ENCODE peak calls at places on chromosomes 4 and X, in nine cellular contexts. C, T, H, G, Z, S, P, O and D are unnamed samples.

GRCh38 chr4:57265831-57266582 is 155.8 kb upstream of the IGFBP7 start:
- DNase-seq in Z (no peak), H (no peak), S (no peak), C (no peak), G (no peak), T (no peak), O (peak), P (no peak), D (no peak)

GRCh38 chrX:123909498-123909897 is 49.6 kb downstream of the XIAP start:
- DNase-seq in H (no peak), T (no peak), O (no peak), S (no peak), C (no peak), Z (no peak), P (no peak), G (no peak), D (no peak)

GRCh38 chrX:55142919-55143310 is 54.1 kb downstream of the PAGE2 start:
- DNase-seq in H (no peak), S (no peak), T (no peak), O (no peak), Z (no peak), P (no peak), G (no peak), C (no peak), D (no peak)

GRCh38 chr4:136699905-136700304 is 832.4 kb downstream of the PCDH18 start:
- DNase-seq in S (no peak), O (no peak), H (no peak), Z (no peak), P (no peak), T (no peak), C (no peak), G (no peak), D (no peak)

GRCh38 chr4:6908397-6909112 is 1.1 kb upstream of the TBC1D14 start:
- DNase-seq in O (peak), Z (no peak), C (no peak), P (no peak), G (no peak), S (no peak), H (no peak), T (peak), D (no peak)

GRCh38 chr4:39054497-39054896 is 7.5 kb upstream of the KLHL5 start:
- DNase-seq in H (no peak), C (no peak), G (no peak), T (no peak), Z (no peak), O (no peak), P (no peak), S (no peak), D (no peak)

GRCh38 chrX:13092455-13092941 is 48.1 kb upstream of the FAM9C start:
- DNase-seq in Z (no peak), C (peak), P (no peak), S (no peak), H (no peak), T (peak), G (no peak), O (no peak), D (no peak)

GRCh38 chrX:107602694-107603239 is 25.5 kb upstream of the PRPS1 start:
- DNase-seq in T (no peak), G (no peak), S (no peak), O (no peak), C (no peak), H (no peak), P (no peak), Z (no peak), D (no peak)

GRCh38 chrX:41333744-41333993 is 293 bp upstream of the DDX3X start:
- DNase-seq in Z (no peak), O (no peak), G (peak), C (no peak), T (peak), P (no peak), H (no peak), S (peak), D (peak)

GRCh38 chr4:44447563-44448504 is 775 bp downstream of the KCTD8 start:
- DNase-seq in S (no peak), H (no peak), T (peak), C (peak), Z (no peak), O (peak), G (no peak), P (no peak), D (no peak)

GRCh38 chr4:159227378-159227777 is 124.5 kb downstream of the RAPGEF2 start:
- DNase-seq in H (no peak), T (no peak), G (no peak), S (no peak), Z (no peak), C (no peak), P (no peak), O (no peak), D (no peak)

GRCh38 chr4:24470681-24471622 is 113.4 kb downstream of the DHX15 start:
- DNase-seq in G (no peak), H (no peak), S (no peak), C (no peak), O (peak), P (peak), T (peak), Z (no peak), D (peak)
- TF ChIP-seq POLR2AphosphoS5 in G (no peak), H (no peak), S (no peak), C (no peak), O (no peak), P (no peak), T (no peak), Z (no peak), D (no peak)

GRCh38 chrX:154411322-154411980 is at the start of gene TAFAZZIN:
- DNase-seq in S (peak), O (peak), P (peak), H (peak), C (peak), Z (no peak), G (no peak), T (peak), D (peak)
- TF ChIP-seq POLR2A in S (peak), O (peak), P (peak), H (peak), C (no peak), Z (peak), G (peak), T (peak), D (peak)

GRCh38 chr4:33850503-33850902 is 2393.8 kb downstream of the ARAP2 start:
- DNase-seq in H (no peak), O (no peak), G (no peak), C (no peak), T (no peak), Z (no peak), S (no peak), P (no peak), D (no peak)
- TF ChIP-seq POLR2AphosphoS5 in H (no peak), O (no peak), G (no peak), C (no peak), T (no peak), Z (no peak), S (no peak), P (no peak), D (no peak)

GRCh38 chr4:139454646-139455045 is 725 bp downstream of the RAB33B start:
- DNase-seq in G (no peak), T (no peak), P (no peak), O (no peak), C (no peak), Z (no peak), S (no peak), H (no peak), D (no peak)

GRCh38 chr4:139452000-139452399 is 1.9 kb upstream of the RAB33B start:
- DNase-seq in T (no peak), G (no peak), C (no peak), P (no peak), O (peak), H (no peak), Z (no peak), S (no peak), D (no peak)

GRCh38 chr4:139453041-139453370 is 915 bp upstream of the RAB33B start:
- DNase-seq in O (no peak), S (peak), Z (no peak), P (peak), C (no peak), T (no peak), G (no peak), H (no peak), D (peak)

GRCh38 chr4:139454111-139454600 is at the start of gene RAB33B:
- DNase-seq in P (no peak), H (peak), T (no peak), Z (no peak), G (no peak), C (no peak), O (no peak), S (no peak), D (no peak)

DNA sequence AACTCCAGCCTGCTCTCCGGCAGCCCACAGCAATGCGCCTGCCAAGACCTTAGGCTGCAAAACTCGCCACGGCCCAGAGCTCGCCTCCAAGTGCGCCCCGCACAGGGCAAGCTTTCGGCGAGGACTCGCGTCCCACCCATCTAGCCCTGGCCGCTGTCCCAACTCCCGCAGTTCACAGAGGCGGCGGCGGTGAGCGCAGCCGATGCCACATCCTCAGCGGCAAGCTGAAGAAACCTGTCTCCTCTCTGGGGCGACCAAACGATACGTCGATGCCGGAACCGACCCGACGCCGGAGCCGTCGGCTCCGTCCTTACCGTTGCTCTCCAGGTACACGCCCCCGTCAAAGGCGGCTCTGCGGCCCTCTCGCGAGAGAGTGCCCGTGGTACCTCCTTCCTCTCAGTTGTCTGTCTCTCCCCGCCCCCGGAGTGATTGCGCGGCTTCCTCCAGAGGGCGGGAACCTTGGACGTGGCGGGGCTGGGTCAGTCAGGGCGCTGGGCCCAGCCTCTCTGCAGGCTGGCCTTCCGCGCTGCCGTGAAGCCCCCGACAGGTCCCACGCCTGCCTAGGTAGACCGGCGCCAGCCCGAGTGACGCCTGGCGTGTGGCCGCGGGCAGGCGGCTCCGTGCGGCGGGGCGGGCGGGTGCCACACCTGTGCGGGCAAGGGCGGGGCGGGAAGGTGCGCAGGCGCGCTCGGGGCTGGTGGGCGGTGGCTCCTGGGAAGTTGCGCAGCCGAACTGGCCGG is 380 bp upstream of the RAB33B start:
- DNase-seq in O (peak), T (peak), P (peak), C (peak), S (peak), Z (peak), G (peak), H (peak), D (peak)
- TF ChIP-seq POLR2A in O (peak), T (peak), P (peak), C (peak), S (peak), Z (peak), G (peak), H (peak), D (peak)

GRCh38 chr4:139762715-139763114 is 97.1 kb downstream of the MGST2 start:
- DNase-seq in Z (no peak), O (peak), S (no peak), P (no peak), H (no peak), C (no peak), T (no peak), G (no peak), D (no peak)

GRCh38 chr4:139764192-139764591 is 98.6 kb downstream of the MGST2 start:
- DNase-seq in C (peak), T (no peak), P (no peak), O (no peak), S (no peak), H (no peak), G (no peak), Z (no peak), D (no peak)

GRCh38 chr4:139764686-139765085 is 99.1 kb downstream of the MGST2 start:
- DNase-seq in S (no peak), G (no peak), T (no peak), O (no peak), H (no peak), C (no peak), Z (no peak), P (no peak), D (no peak)

GRCh38 chr4:139763205-139763604 is 97.6 kb downstream of the MGST2 start:
- DNase-seq in G (no peak), Z (no peak), H (no peak), O (no peak), C (no peak), P (no peak), S (no peak), T (no peak), D (no peak)

GRCh38 chr4:139763668-139764067 is 98.0 kb downstream of the MGST2 start:
- DNase-seq in S (no peak), P (no peak), O (peak), Z (no peak), H (no peak), T (no peak), C (no peak), G (no peak), D (no peak)
- TF ChIP-seq POLR2AphosphoS5 in S (no peak), P (no peak), O (no peak), Z (no peak), H (no peak), T (peak), C (no peak), G (no peak), D (no peak)

GRCh38 chr4:73348185-73348584 is 55.9 kb upstream of the ALB start:
- DNase-seq in C (no peak), H (no peak), P (no peak), O (no peak), T (no peak), G (no peak), Z (no peak), S (peak), D (no peak)

GRCh38 chr4:73347497-73347896 is 56.6 kb upstream of the ALB start:
- DNase-seq in P (no peak), O (no peak), G (no peak), H (no peak), C (no peak), Z (no peak), S (peak), T (no peak), D (no peak)

GRCh38 chr4:73344106-73344505 is 60.0 kb upstream of the ALB start:
- DNase-seq in P (no peak), G (no peak), Z (no peak), O (no peak), T (no peak), H (no peak), C (no peak), S (no peak), D (no peak)

GRCh38 chr4:73343432-73343831 is 60.7 kb upstream of the ALB start:
- DNase-seq in O (no peak), G (no peak), C (no peak), S (peak), H (no peak), P (no peak), Z (no peak), T (no peak), D (no peak)

DNA sequence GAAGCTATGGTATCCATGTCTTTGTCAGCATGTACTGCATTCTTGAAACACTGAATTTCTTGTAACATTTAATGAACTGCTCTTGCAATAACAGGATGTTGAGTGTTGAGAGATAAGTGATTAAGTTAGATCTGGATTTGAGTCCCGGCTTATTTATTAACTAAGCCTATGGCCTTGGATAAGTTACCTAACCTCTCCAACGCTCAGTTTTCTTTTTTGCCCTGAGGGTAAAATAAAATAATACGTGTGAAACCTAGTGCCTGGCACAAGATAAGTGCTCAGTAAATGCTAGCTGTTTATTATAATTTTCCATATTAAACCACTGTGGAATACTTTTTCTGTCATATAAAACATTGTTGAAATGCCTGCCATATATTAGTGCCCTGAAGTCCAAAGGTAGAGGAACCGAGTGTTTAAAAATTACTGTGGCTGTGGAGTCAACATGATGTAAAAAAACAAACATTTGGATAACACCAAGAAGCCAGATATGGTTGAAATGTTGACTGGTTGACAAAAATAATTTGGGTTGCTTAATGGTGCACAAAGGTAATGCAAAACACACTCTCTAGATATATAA is 58.6 kb upstream of the ALB start:
- DNase-seq in T (no peak), O (no peak), P (no peak), C (no peak), H (no peak), Z (no peak), S (peak), G (no peak), D (no peak)
- TF ChIP-seq POLR2A in T (no peak), O (no peak), P (no peak), C (no peak), H (no peak), Z (no peak), S (peak), G (no peak), D (no peak)

GRCh38 chr4:150570123-150570522 is 11.8 kb upstream of the MAB21L2 start:
- DNase-seq in C (no peak), O (no peak), P (no peak), T (no peak), Z (no peak), S (no peak), H (no peak), G (no peak), D (no peak)
- TF ChIP-seq POLR2AphosphoS5 in C (no peak), O (no peak), P (no peak), T (no peak), Z (no peak), S (no peak), H (no peak), G (no peak), D (no peak)